ENCODE peak calls at places on chromosomes 12 and 14, in nine cellular contexts. L is coronary artery; F is ovary; Z is mammary epithelial cell; E is hepatocyte; N is right lobe of liver; K is Peyer's patch; U is CD8-positive, alpha-beta T cell; I is endodermal cell. G is an unnamed sample.

GRCh38 chr12:53735556-53735955 is 8.3 kb upstream of the CALCOCO1 start:
- DNase-seq in L (no peak), F (no peak), Z (no peak), E (no peak), N (no peak), K (no peak), U (no peak), I (no peak), G (peak)

GRCh38 chr12:84763112-84763511 is 149.5 kb downstream of the SLC6A15 start:
- DNase-seq in L (no peak), F (no peak), Z (no peak), E (no peak), N (no peak), K (no peak), U (no peak), I (no peak), G (no peak)

GRCh38 chr14:89489796-89490506 is 72.9 kb upstream of the FOXN3 start:
- DNase-seq in L (no peak), F (peak), Z (no peak), E (no peak), N (no peak), K (no peak), U (no peak), I (no peak), G (no peak)

GRCh38 chr14:68548194-68549056 is 244.4 kb downstream of the ZFP36L1 start:
- DNase-seq in L (peak), F (peak), Z (peak), E (peak), N (no peak), K (no peak), U (no peak), I (peak), G (peak)

GRCh38 chr12:121138284-121138683 is 5.6 kb downstream of the P2RX7 start:
- DNase-seq in L (no peak), F (no peak), Z (no peak), E (no peak), N (no peak), K (no peak), U (no peak), I (peak), G (no peak)

GRCh38 chr12:132391326-132392041 is 62.1 kb upstream of the GALNT9 start:
- DNase-seq in L (no peak), F (no peak), Z (no peak), E (no peak), N (no peak), K (no peak), U (no peak), I (no peak), G (no peak)

GRCh38 chr12:3225796-3226180 is 148.6 kb downstream of the TSPAN9 start:
- DNase-seq in L (no peak), F (no peak), Z (no peak), E (no peak), N (no peak), K (no peak), U (no peak), I (no peak), G (no peak)

GRCh38 chr12:128797119-128798118 is 26.3 kb downstream of the SLC15A4 start:
- DNase-seq in L (no peak), F (no peak), Z (no peak), E (no peak), N (no peak), K (no peak), U (no peak), I (no peak), G (no peak)

GRCh38 chr12:3553681-3554546 is 62.9 kb downstream of the PRMT8 start:
- DNase-seq in L (peak), F (no peak), Z (no peak), E (no peak), N (no peak), K (no peak), U (no peak), I (peak), G (no peak)

GRCh38 chr12:2009623-2010022 is 5.4 kb upstream of the DCP1B start:
- DNase-seq in L (no peak), F (no peak), Z (no peak), E (no peak), N (no peak), K (no peak), U (no peak), I (no peak), G (no peak)

GRCh38 chr12:79769189-79769859 is 78.6 kb upstream of the PAWR start:
- DNase-seq in L (no peak), F (no peak), Z (no peak), E (no peak), N (no peak), K (no peak), U (no peak), I (no peak), G (no peak)

GRCh38 chr14:102898776-102899515 is 23.5 kb upstream of the AMN start:
- DNase-seq in L (no peak), F (no peak), Z (no peak), E (no peak), N (no peak), K (no peak), U (no peak), I (no peak), G (no peak)

GRCh38 chr12:5466521-5466960 is 34.6 kb downstream of the NTF3 start:
- DNase-seq in L (no peak), F (no peak), Z (no peak), E (no peak), N (no peak), K (no peak), U (no peak), I (no peak), G (no peak)

GRCh38 chr14:48936352-48936751 is 649.8 kb downstream of the RPS29 start:
- DNase-seq in L (no peak), F (no peak), Z (no peak), E (peak), N (no peak), K (no peak), U (no peak), I (no peak), G (no peak)

GRCh38 chr14:45373877-45374276 is 120.9 kb upstream of the MIS18BP1 start:
- DNase-seq in L (no peak), F (no peak), Z (no peak), E (no peak), N (no peak), K (no peak), U (no peak), I (no peak), G (no peak)

GRCh38 chr14:54796961-54797360 is 105.7 kb downstream of the GCH1 start:
- DNase-seq in L (peak), F (no peak), Z (peak), E (no peak), N (no peak), K (no peak), U (no peak), I (no peak), G (no peak)

GRCh38 chr12:128661216-128661550 is 162.6 kb downstream of the SLC15A4 start:
- DNase-seq in L (no peak), F (no peak), Z (no peak), E (peak), N (no peak), K (no peak), U (no peak), I (no peak), G (no peak)

GRCh38 chr12:128918481-128918880 is 65.2 kb downstream of the GLT1D1 start:
- DNase-seq in L (no peak), F (no peak), Z (no peak), E (no peak), N (no peak), K (no peak), U (no peak), I (no peak), G (no peak)

GRCh38 chr12:98146043-98146442 is 369.3 kb upstream of the TMPO start:
- DNase-seq in L (no peak), F (no peak), Z (no peak), E (no peak), N (no peak), K (no peak), U (no peak), I (no peak), G (no peak)

GRCh38 chr12:120110550-120111501 is 5.7 kb downstream of the RAB35 start:
- DNase-seq in L (no peak), F (no peak), Z (no peak), E (no peak), N (peak), K (no peak), U (peak), I (peak), G (peak)

GRCh38 chr14:70666364-70666691 is 24.6 kb downstream of the TTC9 start:
- DNase-seq in L (no peak), F (no peak), Z (no peak), E (no peak), N (no peak), K (no peak), U (no peak), I (no peak), G (no peak)

GRCh38 chr14:54782803-54783659 is 119.6 kb downstream of the GCH1 start:
- DNase-seq in L (peak), F (no peak), Z (no peak), E (no peak), N (peak), K (no peak), U (no peak), I (peak), G (no peak)

DNA sequence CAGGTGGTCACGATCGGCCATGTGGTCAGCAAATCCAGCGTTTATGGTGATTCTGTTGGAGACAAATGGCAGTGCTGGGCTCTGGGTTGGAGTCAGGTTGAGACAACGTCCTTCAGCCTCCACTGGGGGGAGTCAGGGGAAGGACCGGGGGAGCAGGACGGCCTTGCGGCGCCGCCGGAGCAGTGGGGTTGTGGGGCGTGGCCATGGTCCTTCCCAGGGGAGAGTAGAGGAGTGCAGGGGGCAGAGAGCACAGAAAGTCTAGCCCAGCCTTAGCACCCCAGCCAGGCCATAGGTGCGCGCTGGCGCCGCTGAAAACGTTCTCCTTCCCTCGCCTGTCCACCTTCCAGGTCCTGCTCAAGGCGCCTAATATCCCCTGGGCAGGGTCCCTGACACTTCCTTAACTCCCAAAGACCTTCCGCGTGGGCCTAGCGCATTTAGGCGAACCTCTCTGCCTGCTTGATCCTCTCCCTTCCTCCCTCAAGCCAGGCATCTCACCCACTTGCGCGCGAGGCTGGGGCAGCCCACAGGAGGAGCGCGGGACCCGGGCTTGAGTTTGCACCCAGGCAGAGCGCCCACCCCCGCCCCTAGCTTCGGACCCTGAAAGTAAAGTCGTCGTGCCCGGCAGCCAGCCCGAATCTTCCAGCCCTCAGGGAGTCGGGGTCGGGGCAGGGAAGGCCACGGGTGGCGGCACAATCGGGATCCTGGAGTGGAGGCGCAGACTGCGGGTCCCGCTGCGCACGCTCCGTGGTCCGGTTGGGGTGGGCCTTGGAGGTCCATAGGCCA is 3.1 kb upstream of the KIF26A start:
- DNase-seq in L (no peak), F (peak), Z (no peak), E (peak), N (peak), K (peak), U (no peak), I (peak), G (peak)
- H3K4me3 ChIP-seq in L (peak), F (no peak), Z (no peak), E (no peak), N (no peak), K (no peak), U (no peak), I (peak), G (peak)

DNA sequence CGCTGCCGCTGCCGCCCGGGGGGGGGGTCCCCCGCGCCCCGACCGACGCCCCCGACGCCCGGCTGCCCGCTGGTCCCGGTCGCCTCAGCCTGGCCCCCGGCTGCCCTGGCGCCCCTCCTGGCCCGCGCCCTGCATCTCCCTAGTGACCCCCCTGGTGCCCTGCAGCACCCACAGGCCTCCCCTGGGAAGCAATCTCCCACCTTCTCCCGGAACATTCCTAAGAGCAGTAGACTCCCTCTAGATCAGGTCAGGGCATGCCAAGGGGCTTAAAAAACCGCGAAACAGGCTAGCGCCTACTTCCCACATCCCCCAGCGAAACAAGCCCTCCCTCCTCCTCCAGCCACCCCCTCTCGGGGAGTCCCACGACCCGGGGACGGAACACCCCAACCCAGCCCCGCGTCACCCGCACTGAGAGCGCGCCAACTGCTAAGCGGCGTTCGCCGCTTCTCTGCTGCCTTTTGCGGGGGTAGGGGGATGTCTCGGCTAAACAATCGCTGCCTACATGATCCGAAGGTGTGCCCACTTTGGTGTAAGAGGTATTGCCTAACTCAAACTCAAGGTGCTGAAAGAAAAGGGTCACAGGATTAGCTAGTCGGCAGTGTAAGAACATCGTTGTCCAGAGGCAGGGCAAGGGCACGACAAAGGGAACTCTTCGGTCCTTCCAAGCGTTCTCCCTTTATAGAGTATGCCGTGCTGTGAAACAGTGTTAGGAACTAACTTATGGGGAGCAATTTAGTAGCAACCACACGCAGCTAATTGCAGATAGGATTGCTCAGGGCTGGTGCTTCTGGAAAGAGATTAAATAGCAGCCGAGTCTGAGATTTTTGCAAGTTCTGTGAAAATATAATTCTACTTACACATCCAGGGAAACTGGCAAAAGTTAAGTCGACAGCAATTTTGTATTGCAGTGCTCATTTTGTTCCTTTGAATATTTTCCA is 617 bp upstream of the NTN4 start:
- DNase-seq in L (peak), F (peak), Z (peak), E (peak), N (peak), K (peak), U (no peak), I (peak), G (no peak)
- H3K27ac ChIP-seq in L (peak), F (peak), Z (no peak), E (peak), N (peak), K (peak), U (no peak), I (no peak), G (peak)

GRCh38 chr12:116784238-116784612 is 46.1 kb downstream of the RNFT2 start:
- DNase-seq in L (no peak), F (no peak), Z (no peak), E (no peak), N (no peak), K (no peak), U (no peak), I (peak), G (no peak)

GRCh38 chr12:116794725-116795124 is 56.6 kb downstream of the RNFT2 start:
- DNase-seq in L (no peak), F (no peak), Z (no peak), E (no peak), N (no peak), K (peak), U (no peak), I (no peak), G (no peak)

GRCh38 chr12:116790066-116790465 is 52.0 kb downstream of the RNFT2 start:
- DNase-seq in L (no peak), F (no peak), Z (no peak), E (no peak), N (no peak), K (no peak), U (no peak), I (no peak), G (no peak)
- H3K4me3 ChIP-seq in L (no peak), F (no peak), Z (no peak), E (no peak), N (no peak), K (no peak), U (no peak), I (no peak), G (no peak)

GRCh38 chr14:52244328-52244727 is 23.2 kb upstream of the PTGDR start:
- DNase-seq in L (no peak), F (no peak), Z (no peak), E (no peak), N (no peak), K (no peak), U (no peak), I (no peak), G (no peak)
- H3K27ac ChIP-seq in L (no peak), F (no peak), Z (no peak), E (no peak), N (no peak), K (no peak), U (no peak), I (no peak), G (no peak)

GRCh38 chr12:47097276-47097896 is 17.6 kb upstream of the AMIGO2 start:
- DNase-seq in L (no peak), F (no peak), Z (peak), E (no peak), N (no peak), K (no peak), U (no peak), I (no peak), G (no peak)

GRCh38 chr12:47098099-47098498 is 18.3 kb upstream of the AMIGO2 start:
- DNase-seq in L (no peak), F (no peak), Z (no peak), E (no peak), N (no peak), K (no peak), U (no peak), I (no peak), G (no peak)

GRCh38 chr12:47094804-47095203 is 15.0 kb upstream of the AMIGO2 start:
- DNase-seq in L (no peak), F (no peak), Z (peak), E (no peak), N (no peak), K (no peak), U (no peak), I (no peak), G (no peak)

GRCh38 chr12:47100146-47100545 is 20.4 kb upstream of the AMIGO2 start:
- DNase-seq in L (no peak), F (no peak), Z (no peak), E (no peak), N (no peak), K (no peak), U (no peak), I (no peak), G (no peak)

DNA sequence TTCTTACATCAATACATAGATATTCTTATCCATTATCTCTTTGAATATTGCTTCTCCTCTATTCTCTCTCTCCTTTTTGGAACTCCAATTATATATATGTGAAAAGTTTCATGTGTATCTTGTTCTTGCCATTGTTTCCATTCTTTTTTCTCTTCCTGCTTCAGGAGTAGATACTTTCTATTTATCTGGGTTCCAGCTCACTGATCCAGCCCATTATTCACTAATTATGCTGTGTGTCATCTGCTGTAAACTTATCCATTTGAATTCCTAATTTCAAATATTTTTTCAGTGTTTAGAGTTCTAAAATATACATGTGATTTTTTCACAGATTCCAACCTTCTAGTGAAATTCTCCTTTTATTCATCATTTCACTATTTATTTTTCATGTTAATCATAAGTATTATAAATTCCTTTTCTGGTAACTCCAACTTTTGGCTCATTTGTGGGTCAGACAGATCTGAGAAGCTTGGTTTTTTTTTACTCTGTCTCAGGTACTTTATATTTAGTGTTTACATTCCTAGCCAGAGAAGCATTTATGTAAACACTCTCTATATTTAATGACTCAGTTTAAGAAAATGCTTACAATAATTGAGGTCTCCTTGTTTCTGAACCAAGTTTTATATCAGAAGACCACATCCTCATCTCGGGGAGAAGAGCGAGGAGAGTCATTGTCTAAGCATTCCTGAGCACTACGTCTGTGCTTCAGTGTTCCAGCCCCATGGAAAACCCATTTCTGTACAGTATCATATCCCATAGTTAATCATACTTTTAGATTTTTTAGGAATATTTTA is 15.9 kb upstream of the AMIGO2 start:
- DNase-seq in L (no peak), F (no peak), Z (peak), E (no peak), N (no peak), K (no peak), U (no peak), I (no peak), G (no peak)
- H3K4me3 ChIP-seq in L (no peak), F (no peak), Z (peak), E (no peak), N (no peak), K (no peak), U (no peak), I (no peak), G (no peak)